ENCODE peak calls at places on chromosomes 11 and 22, in four cellular contexts. D is spleen; P is naive thymus-derived CD4-positive, alpha-beta T cell; C is mammary epithelial cell. X is an unnamed sample. For H3K4me1, the result is how much of the 10 kb centered on the place peaks cover.

GRCh38 chr11:11146830-11147229 is 206.2 kb downstream of the CSNK2A3 start:
- DNase-seq in D (no peak), C (no peak), P (no peak), X (no peak)

GRCh38 chr11:119307219-119307618 is 9.7 kb downstream of the MCAM start:
- DNase-seq in D (no peak), P (no peak), C (no peak), X (no peak)

GRCh38 chr22:49999901-50000586 is 12.5 kb downstream of the IL17REL start:
- DNase-seq in P (no peak), C (no peak), D (no peak), X (no peak)

GRCh38 chr11:65661599-65662246 is 993 bp downstream of the RELA start:
- DNase-seq in D (peak), P (no peak), C (no peak), X (no peak)

GRCh38 chr11:113806403-113806802 is 26.8 kb downstream of the CLDN25 start:
- DNase-seq in P (no peak), C (peak), D (no peak), X (no peak)

GRCh38 chr11:63970902-63971301 is 3.5 kb upstream of the COX8A start:
- DNase-seq in C (no peak), P (no peak), D (no peak), X (no peak)

GRCh38 chr22:49188091-49188490 is 639.6 kb downstream of the BRD1 start:
- DNase-seq in D (peak), C (no peak), P (no peak), X (no peak)

GRCh38 chr11:58222730-58223129 is 6.0 kb downstream of the OR10Q1 start:
- DNase-seq in D (no peak), C (peak), P (no peak), X (no peak)

GRCh38 chr11:119091083-119091650 is 6.5 kb downstream of the HMBS start:
- DNase-seq in C (no peak), D (no peak), P (no peak), X (no peak)

GRCh38 chr11:43555811-43556210 is 124.7 kb upstream of the HSD17B12 start:
- DNase-seq in D (no peak), P (no peak), C (no peak), X (no peak)

GRCh38 chr11:115941481-115941993 is 437.3 kb upstream of the CADM1 start:
- DNase-seq in C (peak), P (no peak), D (no peak), X (no peak)

GRCh38 chr11:30091246-30091645 is 74.4 kb upstream of the KCNA4 start:
- DNase-seq in D (no peak), C (no peak), P (no peak), X (no peak)

GRCh38 chr22:42083119-42083518 is 3.6 kb downstream of the SMDT1 start:
- DNase-seq in P (no peak), D (no peak), C (no peak), X (no peak)

GRCh38 chr11:77167791-77168190 is 39.7 kb downstream of the MYO7A start:
- DNase-seq in P (no peak), D (no peak), C (no peak), X (no peak)

GRCh38 chr11:829116-829945 is 1.6 kb downstream of the CRACR2B start:
- DNase-seq in D (peak), P (no peak), C (no peak), X (no peak)
- H3K27ac ChIP-seq in D (peak), P (no peak), C (no peak), X (no peak)

DNA sequence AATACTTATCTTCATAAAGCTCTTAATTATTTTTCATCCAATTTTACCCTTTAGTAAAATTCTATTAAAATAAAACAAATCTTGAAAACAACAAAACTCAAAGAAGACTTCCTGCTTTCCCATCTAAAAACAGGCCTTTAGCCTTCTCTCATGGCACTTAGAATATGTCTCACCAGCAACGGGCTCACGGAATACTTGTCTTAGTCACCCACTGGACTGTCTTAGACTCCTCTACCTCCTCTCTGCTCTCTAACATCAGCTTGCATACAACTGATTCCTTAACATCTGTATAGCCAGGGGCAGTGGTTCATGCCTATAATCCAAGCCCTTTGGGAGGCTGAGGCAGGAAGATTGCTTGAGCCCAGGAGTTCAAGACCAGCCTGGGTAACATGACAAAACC is 13.7 kb downstream of the HPS5 start:
- DNase-seq in C (no peak), P (no peak), D (no peak), X (no peak)
- H3K4me1 ChIP-seq in C (under half), P (under half), D (under half), X (under half)

GRCh38 chr11:79092791-79093313 is 348.0 kb downstream of the TENM4 start:
- DNase-seq in P (no peak), D (no peak), C (peak), X (no peak)

GRCh38 chr11:79097279-79097875 is 343.5 kb downstream of the TENM4 start:
- DNase-seq in P (no peak), C (no peak), D (no peak), X (no peak)

GRCh38 chr11:79095424-79095823 is 345.4 kb downstream of the TENM4 start:
- DNase-seq in P (no peak), D (no peak), C (no peak), X (no peak)

GRCh38 chr11:79098096-79098495 is 342.7 kb downstream of the TENM4 start:
- DNase-seq in P (no peak), D (no peak), C (no peak), X (no peak)

GRCh38 chr11:79094601-79095000 is 346.2 kb downstream of the TENM4 start:
- DNase-seq in P (no peak), C (no peak), D (no peak), X (no peak)
- H3K27ac ChIP-seq in P (no peak), C (no peak), D (no peak), X (no peak)

GRCh38 chr22:23836692-23837495 is 1.9 kb downstream of the DERL3 start:
- DNase-seq in D (peak), P (no peak), C (no peak), X (no peak)
- H3K4me1 ChIP-seq in D (under half), P (under half), C (under half), X (under half)

DNA sequence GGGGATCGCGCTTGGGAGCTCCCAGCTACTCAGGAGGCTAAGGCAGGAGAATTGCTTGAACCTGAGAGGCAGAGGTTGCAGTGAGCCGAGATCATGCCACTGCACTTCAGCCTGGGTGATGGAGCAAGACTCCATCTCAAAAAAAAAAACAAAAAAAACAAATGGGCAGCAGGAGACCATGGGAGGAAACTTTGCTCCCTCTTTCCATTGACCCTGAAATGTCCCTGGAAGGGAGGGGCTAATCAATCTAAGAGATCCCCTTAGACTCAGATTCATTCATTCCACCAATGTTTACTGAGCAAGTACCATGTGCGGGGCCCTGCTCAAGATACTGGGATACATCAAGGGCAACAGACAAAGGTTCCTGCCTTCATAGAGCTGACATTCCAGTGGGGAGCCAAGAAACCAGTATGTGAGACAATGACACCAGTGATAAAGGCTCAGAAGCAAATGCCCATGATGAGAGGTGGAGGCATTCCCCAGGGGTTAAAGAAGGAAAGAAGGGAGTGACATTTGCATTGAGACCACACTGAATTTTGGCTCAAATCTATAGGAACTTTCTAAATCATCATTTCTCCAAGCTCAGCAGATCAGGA is 37.7 kb upstream of the TFIP11 start:
- DNase-seq in P (no peak), D (no peak), C (no peak), X (no peak)
- H3K27ac ChIP-seq in P (no peak), D (peak), C (no peak), X (no peak)